ENCODE peak calls at places on chromosomes 3 and 15, in six cellular contexts. One of them, this sample, is unnamed.

GRCh38 chr3:65829228-65829627 is 209.5 kb downstream of the MAGI1 start:
- DNase-seq in psoas muscle: no peak
- DNase-seq in fibroblast of lung: no peak
- DNase-seq in tibial artery: no peak
- DNase-seq in CD8-positive, alpha-beta memory T cell: no peak
- DNase-seq in ovary: no peak
- DNase-seq in this sample: no peak

GRCh38 chr3:46353639-46354410 is at the start of gene CCR2:
- DNase-seq in psoas muscle: no peak
- DNase-seq in ovary: no peak
- DNase-seq in CD8-positive, alpha-beta memory T cell: no peak
- DNase-seq in fibroblast of lung: no peak
- DNase-seq in tibial artery: no peak
- DNase-seq in this sample: no peak

GRCh38 chr3:56858331-56858730 is 56.6 kb upstream of the ARHGEF3 start:
- DNase-seq in ovary: no peak
- DNase-seq in tibial artery: no peak
- DNase-seq in CD8-positive, alpha-beta memory T cell: no peak
- DNase-seq in psoas muscle: no peak
- DNase-seq in fibroblast of lung: no peak
- DNase-seq in this sample: peak; percentile 32

GRCh38 chr3:161600185-161600584 is 103.6 kb downstream of the OTOL1 start:
- DNase-seq in fibroblast of lung: no peak
- DNase-seq in CD8-positive, alpha-beta memory T cell: no peak
- DNase-seq in psoas muscle: no peak
- DNase-seq in ovary: no peak
- DNase-seq in tibial artery: no peak
- DNase-seq in this sample: no peak

GRCh38 chr15:79635149-79635771 is 203.1 kb downstream of the MINAR1 start:
- DNase-seq in ovary: no peak
- DNase-seq in tibial artery: no peak
- DNase-seq in psoas muscle: no peak
- DNase-seq in CD8-positive, alpha-beta memory T cell: no peak
- DNase-seq in fibroblast of lung: no peak
- DNase-seq in this sample: no peak

GRCh38 chr3:11480663-11481298 is 162.9 kb downstream of the VGLL4 start:
- DNase-seq in tibial artery: no peak
- DNase-seq in ovary: no peak
- DNase-seq in psoas muscle: no peak
- DNase-seq in CD8-positive, alpha-beta memory T cell: no peak
- DNase-seq in fibroblast of lung: no peak
- DNase-seq in this sample: no peak

GRCh38 chr3:47296562-47297302 is 14.0 kb downstream of the KLHL18 start:
- DNase-seq in psoas muscle: no peak
- DNase-seq in tibial artery: no peak
- DNase-seq in ovary: no peak
- DNase-seq in fibroblast of lung: no peak
- DNase-seq in CD8-positive, alpha-beta memory T cell: no peak
- DNase-seq in this sample: no peak

GRCh38 chr3:131282379-131282778 is 99.2 kb upstream of the NUDT16 start:
- DNase-seq in CD8-positive, alpha-beta memory T cell: no peak
- DNase-seq in fibroblast of lung: no peak
- DNase-seq in psoas muscle: no peak
- DNase-seq in ovary: no peak
- DNase-seq in tibial artery: no peak
- DNase-seq in this sample: no peak

GRCh38 chr3:143604849-143605660 is 243.2 kb downstream of the SLC9A9 start:
- DNase-seq in ovary: no peak
- DNase-seq in CD8-positive, alpha-beta memory T cell: no peak
- DNase-seq in fibroblast of lung: peak; percentile 49
- DNase-seq in tibial artery: no peak
- DNase-seq in psoas muscle: no peak
- DNase-seq in this sample: no peak

GRCh38 chr15:72890043-72890442 is 106.5 kb upstream of the ADPGK start:
- DNase-seq in fibroblast of lung: no peak
- DNase-seq in psoas muscle: no peak
- DNase-seq in CD8-positive, alpha-beta memory T cell: no peak
- DNase-seq in tibial artery: no peak
- DNase-seq in ovary: no peak
- DNase-seq in this sample: no peak

GRCh38 chr3:120487079-120487693 is 36.4 kb upstream of the FSTL1 start:
- DNase-seq in tibial artery: no peak
- DNase-seq in CD8-positive, alpha-beta memory T cell: no peak
- DNase-seq in psoas muscle: no peak
- DNase-seq in ovary: no peak
- DNase-seq in fibroblast of lung: peak; percentile 95
- DNase-seq in this sample: no peak

GRCh38 chr3:155791190-155791589 is 14.9 kb downstream of the C3orf33 start:
- DNase-seq in CD8-positive, alpha-beta memory T cell: no peak
- DNase-seq in psoas muscle: no peak
- DNase-seq in tibial artery: no peak
- DNase-seq in ovary: no peak
- DNase-seq in fibroblast of lung: peak; percentile 20
- DNase-seq in this sample: no peak

GRCh38 chr15:59622289-59622688 is 10.7 kb downstream of the GCNT3 start:
- DNase-seq in ovary: peak; percentile 37
- DNase-seq in fibroblast of lung: peak; percentile 27
- DNase-seq in psoas muscle: no peak
- DNase-seq in tibial artery: no peak
- DNase-seq in CD8-positive, alpha-beta memory T cell: no peak
- DNase-seq in this sample: no peak

GRCh38 chr3:108008931-108009635 is 81.7 kb downstream of the CD47 start:
- DNase-seq in fibroblast of lung: no peak
- DNase-seq in psoas muscle: no peak
- DNase-seq in ovary: no peak
- DNase-seq in tibial artery: no peak
- DNase-seq in CD8-positive, alpha-beta memory T cell: no peak
- DNase-seq in this sample: no peak

GRCh38 chr3:48656061-48656840 is 6.4 kb downstream of the CELSR3 start:
- DNase-seq in CD8-positive, alpha-beta memory T cell: peak; percentile 79
- DNase-seq in fibroblast of lung: peak; percentile 70
- DNase-seq in psoas muscle: peak; percentile 90
- DNase-seq in tibial artery: peak; percentile 92
- DNase-seq in ovary: peak; percentile 90
- DNase-seq in this sample: peak; percentile 88

GRCh38 chr3:188160751-188161150 is 6.8 kb downstream of the LPP start:
- DNase-seq in CD8-positive, alpha-beta memory T cell: no peak
- DNase-seq in fibroblast of lung: no peak
- DNase-seq in tibial artery: no peak
- DNase-seq in psoas muscle: no peak
- DNase-seq in ovary: no peak
- DNase-seq in this sample: no peak

GRCh38 chr3:107365051-107365450 is 12.2 kb upstream of the CCDC54 start:
- DNase-seq in psoas muscle: no peak
- DNase-seq in ovary: no peak
- DNase-seq in fibroblast of lung: no peak
- DNase-seq in CD8-positive, alpha-beta memory T cell: no peak
- DNase-seq in tibial artery: no peak
- DNase-seq in this sample: no peak

GRCh38 chr3:129701161-129701560 is 94.7 kb upstream of the PLXND1 start:
- DNase-seq in CD8-positive, alpha-beta memory T cell: no peak
- DNase-seq in tibial artery: no peak
- DNase-seq in psoas muscle: no peak
- DNase-seq in fibroblast of lung: no peak
- DNase-seq in ovary: no peak
- DNase-seq in this sample: no peak

GRCh38 chr15:98824595-98824994 is 176.3 kb downstream of the IGF1R start:
- DNase-seq in fibroblast of lung: no peak
- DNase-seq in CD8-positive, alpha-beta memory T cell: no peak
- DNase-seq in psoas muscle: no peak
- DNase-seq in ovary: no peak
- DNase-seq in tibial artery: no peak
- DNase-seq in this sample: no peak

GRCh38 chr3:50169232-50169631 is 14.1 kb downstream of the SEMA3F start:
- DNase-seq in CD8-positive, alpha-beta memory T cell: no peak
- DNase-seq in fibroblast of lung: no peak
- DNase-seq in psoas muscle: no peak
- DNase-seq in ovary: no peak
- DNase-seq in tibial artery: no peak
- DNase-seq in this sample: peak; percentile 7

GRCh38 chr3:50168791-50169190 is 13.7 kb downstream of the SEMA3F start:
- DNase-seq in CD8-positive, alpha-beta memory T cell: no peak
- DNase-seq in psoas muscle: no peak
- DNase-seq in tibial artery: no peak
- DNase-seq in fibroblast of lung: no peak
- DNase-seq in ovary: no peak
- DNase-seq in this sample: no peak

GRCh38 chr3:50171540-50172301 is 16.6 kb downstream of the SEMA3F start:
- DNase-seq in CD8-positive, alpha-beta memory T cell: no peak
- DNase-seq in psoas muscle: no peak
- DNase-seq in tibial artery: no peak
- DNase-seq in ovary: no peak
- DNase-seq in fibroblast of lung: no peak
- DNase-seq in this sample: no peak

GRCh38 chr3:50169858-50170257 is 14.7 kb downstream of the SEMA3F start:
- DNase-seq in psoas muscle: no peak
- DNase-seq in tibial artery: no peak
- DNase-seq in ovary: no peak
- DNase-seq in fibroblast of lung: no peak
- DNase-seq in CD8-positive, alpha-beta memory T cell: no peak
- DNase-seq in this sample: peak; percentile 22

DNA sequence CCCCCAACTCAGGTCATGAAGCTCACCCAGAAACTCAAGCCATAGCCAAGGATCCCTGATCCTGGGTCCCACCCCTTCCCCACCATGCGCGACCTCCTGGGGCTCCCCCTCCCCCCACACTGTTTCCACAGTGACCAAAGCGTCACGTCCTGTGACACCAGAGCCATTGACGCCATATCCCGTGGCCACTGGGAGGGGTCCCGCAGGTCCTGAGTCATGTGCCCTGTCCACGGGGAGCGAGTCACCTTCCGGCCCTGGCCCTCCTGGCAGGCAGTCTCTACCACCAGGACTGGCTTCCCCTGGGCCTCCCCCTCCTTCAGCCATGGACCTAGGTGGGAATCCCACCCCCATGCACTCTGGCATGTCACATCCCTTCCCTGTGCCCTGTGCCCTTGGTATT is 15.6 kb downstream of the SEMA3F start:
- DNase-seq in fibroblast of lung: peak; percentile 88
- DNase-seq in ovary: no peak
- DNase-seq in CD8-positive, alpha-beta memory T cell: no peak
- DNase-seq in psoas muscle: peak; percentile 79
- DNase-seq in tibial artery: no peak
- DNase-seq in this sample: no peak
- H3K4me1 ChIP-seq in fibroblast of lung: peaks cover 7% of the 10 kb centered on the region
- H3K4me1 ChIP-seq in ovary: peaks cover 16% of the 10 kb centered on the region
- H3K4me1 ChIP-seq in CD8-positive, alpha-beta memory T cell: no peaks in the 10 kb centered on the region
- H3K4me1 ChIP-seq in psoas muscle: peaks cover 73% of the 10 kb centered on the region
- H3K4me1 ChIP-seq in tibial artery: no peaks in the 10 kb centered on the region
- H3K4me1 ChIP-seq in this sample: no peaks in the 10 kb centered on the region

GRCh38 chr15:90305932-90306331 is 40.5 kb downstream of the NGRN start:
- DNase-seq in ovary: no peak
- DNase-seq in psoas muscle: no peak
- DNase-seq in CD8-positive, alpha-beta memory T cell: no peak
- DNase-seq in fibroblast of lung: no peak
- DNase-seq in tibial artery: no peak
- DNase-seq in this sample: no peak

GRCh38 chr15:90309050-90309449 is 43.0 kb upstream of the ZNF774 start:
- DNase-seq in ovary: no peak
- DNase-seq in CD8-positive, alpha-beta memory T cell: no peak
- DNase-seq in psoas muscle: no peak
- DNase-seq in fibroblast of lung: no peak
- DNase-seq in tibial artery: peak; percentile 13
- DNase-seq in this sample: no peak

GRCh38 chr15:90307661-90308060 is 42.2 kb downstream of the NGRN start:
- DNase-seq in psoas muscle: no peak
- DNase-seq in ovary: no peak
- DNase-seq in tibial artery: no peak
- DNase-seq in CD8-positive, alpha-beta memory T cell: no peak
- DNase-seq in fibroblast of lung: no peak
- DNase-seq in this sample: no peak

GRCh38 chr15:90301901-90302300 is 36.4 kb downstream of the NGRN start:
- DNase-seq in CD8-positive, alpha-beta memory T cell: no peak
- DNase-seq in psoas muscle: no peak
- DNase-seq in ovary: no peak
- DNase-seq in fibroblast of lung: no peak
- DNase-seq in tibial artery: peak; percentile 62
- DNase-seq in this sample: no peak

DNA sequence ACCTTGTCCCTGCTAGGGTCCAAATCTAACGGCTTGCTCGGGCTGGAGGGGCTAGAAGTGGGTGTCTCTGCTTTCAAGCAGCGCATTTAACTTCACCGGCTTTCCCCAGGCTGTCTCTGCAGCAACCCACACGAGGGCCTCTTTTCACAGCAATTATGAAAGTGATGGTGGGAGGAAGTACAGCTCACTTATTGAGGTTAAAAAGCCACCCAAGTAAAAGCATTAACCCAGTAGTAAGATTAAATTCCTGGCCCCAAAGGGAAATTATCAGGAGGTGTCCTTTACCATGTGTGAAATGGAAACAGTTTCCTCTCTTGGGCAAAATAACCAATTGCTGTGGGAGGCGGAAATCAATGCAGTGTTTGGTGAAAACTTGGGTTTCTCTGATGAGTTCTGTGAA is 41.1 kb downstream of the NGRN start:
- DNase-seq in tibial artery: no peak
- DNase-seq in psoas muscle: no peak
- DNase-seq in fibroblast of lung: no peak
- DNase-seq in ovary: no peak
- DNase-seq in CD8-positive, alpha-beta memory T cell: no peak
- DNase-seq in this sample: peak; percentile 14
- H3K4me3 ChIP-seq in tibial artery: no peak overlapping the region
- H3K4me3 ChIP-seq in psoas muscle: no peak overlapping the region
- H3K4me3 ChIP-seq in fibroblast of lung: no peak overlapping the region
- H3K4me3 ChIP-seq in ovary: no peak overlapping the region
- H3K4me3 ChIP-seq in CD8-positive, alpha-beta memory T cell: no peak overlapping the region
- H3K4me3 ChIP-seq in this sample: no peak overlapping the region

GRCh38 chr3:184380210-184380626 is 364 bp downstream of the CHRD start:
- DNase-seq in tibial artery: peak; percentile 84
- DNase-seq in fibroblast of lung: peak; percentile 31
- DNase-seq in ovary: peak; percentile 86
- DNase-seq in psoas muscle: peak; percentile 88
- DNase-seq in CD8-positive, alpha-beta memory T cell: no peak
- DNase-seq in this sample: peak; percentile 16

GRCh38 chr3:184383033-184383740 is 3.3 kb downstream of the CHRD start:
- DNase-seq in tibial artery: peak; percentile 47
- DNase-seq in fibroblast of lung: no peak
- DNase-seq in ovary: no peak
- DNase-seq in CD8-positive, alpha-beta memory T cell: no peak
- DNase-seq in psoas muscle: no peak
- DNase-seq in this sample: no peak

GRCh38 chr3:184382326-184383032 is 2.6 kb downstream of the CHRD start:
- DNase-seq in CD8-positive, alpha-beta memory T cell: no peak
- DNase-seq in psoas muscle: no peak
- DNase-seq in tibial artery: peak; percentile 38
- DNase-seq in ovary: no peak
- DNase-seq in fibroblast of lung: no peak
- DNase-seq in this sample: no peak

GRCh38 chr3:184380627-184381260 is 890 bp downstream of the CHRD start:
- DNase-seq in CD8-positive, alpha-beta memory T cell: no peak
- DNase-seq in tibial artery: no peak
- DNase-seq in ovary: peak; percentile 58
- DNase-seq in psoas muscle: no peak
- DNase-seq in fibroblast of lung: no peak
- DNase-seq in this sample: peak; percentile 20

GRCh38 chr3:184381261-184382224 is 1.7 kb downstream of the CHRD start:
- DNase-seq in fibroblast of lung: no peak
- DNase-seq in tibial artery: peak; percentile 83
- DNase-seq in ovary: no peak
- DNase-seq in psoas muscle: no peak
- DNase-seq in CD8-positive, alpha-beta memory T cell: no peak
- DNase-seq in this sample: no peak
- H3K4me1 ChIP-seq in fibroblast of lung: no peaks in the 10 kb centered on the region
- H3K4me1 ChIP-seq in tibial artery: no peaks in the 10 kb centered on the region
- H3K4me1 ChIP-seq in ovary: peaks cover 2% of the 10 kb centered on the region
- H3K4me1 ChIP-seq in psoas muscle: peaks cover 10% of the 10 kb centered on the region
- H3K4me1 ChIP-seq in CD8-positive, alpha-beta memory T cell: peaks cover 10% of the 10 kb centered on the region
- H3K4me1 ChIP-seq in this sample: peaks cover 14% of the 10 kb centered on the region

GRCh38 chr3:187024561-187025226 is 94.4 kb downstream of the ST6GAL1 start:
- DNase-seq in fibroblast of lung: no peak
- DNase-seq in ovary: no peak
- DNase-seq in psoas muscle: no peak
- DNase-seq in CD8-positive, alpha-beta memory T cell: no peak
- DNase-seq in tibial artery: no peak
- DNase-seq in this sample: no peak
- H3K4me3 ChIP-seq in fibroblast of lung: no peak overlapping the region
- H3K4me3 ChIP-seq in ovary: no peak overlapping the region
- H3K4me3 ChIP-seq in psoas muscle: no peak overlapping the region
- H3K4me3 ChIP-seq in CD8-positive, alpha-beta memory T cell: peak overlapping the region; percentile 64
- H3K4me3 ChIP-seq in tibial artery: no peak overlapping the region
- H3K4me3 ChIP-seq in this sample: peak overlapping the region; percentile 89